ENCODE peak calls at places on chromosomes 11 and 22, in four cellular contexts. One of them, this sample, is unnamed.

GRCh38 chr22:43011079-43011478 is 3.9 kb downstream of the PACSIN2 start:
- DNase-seq in RWPE1: no peak
- DNase-seq in cardiac fibroblast: no peak
- DNase-seq in Caco-2: peak; percentile 81
- DNase-seq in this sample: no peak

GRCh38 chr11:126197277-126197939 is 14.0 kb downstream of the RPUSD4 start:
- DNase-seq in RWPE1: no peak
- DNase-seq in cardiac fibroblast: peak; percentile 55
- DNase-seq in Caco-2: no peak
- DNase-seq in this sample: peak; percentile 14

GRCh38 chr22:45248832-45249561 is 8.3 kb upstream of the KIAA0930 start:
- DNase-seq in RWPE1: no peak
- DNase-seq in cardiac fibroblast: no peak
- DNase-seq in Caco-2: no peak
- DNase-seq in this sample: no peak

GRCh38 chr11:61922539-61922938 is 5.2 kb upstream of the RAB3IL1 start:
- DNase-seq in RWPE1: no peak
- DNase-seq in cardiac fibroblast: peak; percentile 61
- DNase-seq in Caco-2: no peak
- DNase-seq in this sample: peak; percentile 47

GRCh38 chr22:46996595-46997310 is 234.3 kb downstream of the TBC1D22A start:
- DNase-seq in RWPE1: no peak
- DNase-seq in cardiac fibroblast: peak; percentile 4
- DNase-seq in Caco-2: peak; percentile 35
- DNase-seq in this sample: peak; percentile 3

GRCh38 chr22:38569972-38570840 is at the start of gene DMC1:
- DNase-seq in RWPE1: peak; percentile 96
- DNase-seq in cardiac fibroblast: peak; percentile 78
- DNase-seq in Caco-2: peak; percentile 92
- DNase-seq in this sample: peak; percentile 53

GRCh38 chr11:17479284-17480214 is 2.9 kb upstream of the ABCC8 start:
- DNase-seq in RWPE1: peak; percentile 36
- DNase-seq in cardiac fibroblast: peak; percentile 15
- DNase-seq in Caco-2: peak; percentile 67
- DNase-seq in this sample: no peak

GRCh38 chr22:23207786-23208325 is 27.5 kb downstream of the BCR start:
- DNase-seq in RWPE1: no peak
- DNase-seq in cardiac fibroblast: no peak
- DNase-seq in Caco-2: no peak
- DNase-seq in this sample: no peak

GRCh38 chr11:7204778-7205177 is 46.9 kb upstream of the SYT9 start:
- DNase-seq in RWPE1: no peak
- DNase-seq in cardiac fibroblast: peak; percentile 81
- DNase-seq in Caco-2: no peak
- DNase-seq in this sample: no peak

GRCh38 chr11:7892751-7893356 is 38.2 kb downstream of the OR10A6 start:
- DNase-seq in RWPE1: peak; percentile 71
- DNase-seq in cardiac fibroblast: peak; percentile 82
- DNase-seq in Caco-2: peak; percentile 50
- DNase-seq in this sample: peak; percentile 74

GRCh38 chr22:32177221-32177765 is 18.2 kb upstream of the C22orf42 start:
- DNase-seq in RWPE1: no peak
- DNase-seq in cardiac fibroblast: no peak
- DNase-seq in Caco-2: no peak
- DNase-seq in this sample: no peak

GRCh38 chr11:18394928-18395734 is 768 bp downstream of the LDHA start:
- DNase-seq in RWPE1: peak; percentile 25
- DNase-seq in cardiac fibroblast: no peak
- DNase-seq in Caco-2: peak; percentile 20
- DNase-seq in this sample: no peak

GRCh38 chr11:47393163-47394049 is 15.0 kb upstream of the SLC39A13 start:
- DNase-seq in RWPE1: no peak
- DNase-seq in cardiac fibroblast: peak; percentile 64
- DNase-seq in Caco-2: no peak
- DNase-seq in this sample: peak; percentile 39

GRCh38 chr11:105553015-105553414 is 56.9 kb upstream of the GRIA4 start:
- DNase-seq in RWPE1: no peak
- DNase-seq in cardiac fibroblast: peak; percentile 16
- DNase-seq in Caco-2: peak; percentile 57
- DNase-seq in this sample: no peak

GRCh38 chr11:85712953-85713352 is 27.0 kb upstream of the CCDC89 start:
- DNase-seq in RWPE1: no peak
- DNase-seq in cardiac fibroblast: no peak
- DNase-seq in Caco-2: no peak
- DNase-seq in this sample: peak; percentile 19

GRCh38 chr22:39212721-39213376 is 31.9 kb downstream of the PDGFB start:
- DNase-seq in RWPE1: peak; percentile 64
- DNase-seq in cardiac fibroblast: peak; percentile 64
- DNase-seq in Caco-2: peak; percentile 73
- DNase-seq in this sample: peak; percentile 37

GRCh38 chr11:5225480-5225871 is 1.4 kb downstream of the HBB start:
- DNase-seq in RWPE1: no peak
- DNase-seq in cardiac fibroblast: no peak
- DNase-seq in Caco-2: no peak
- DNase-seq in this sample: no peak

GRCh38 chr22:26846645-26847044 is 189.3 kb downstream of the MIAT start:
- DNase-seq in RWPE1: no peak
- DNase-seq in cardiac fibroblast: peak; percentile 14
- DNase-seq in Caco-2: no peak
- DNase-seq in this sample: no peak

GRCh38 chr11:93791493-93791892 is 7.4 kb downstream of the MED17 start:
- DNase-seq in RWPE1: no peak
- DNase-seq in cardiac fibroblast: peak; percentile 65
- DNase-seq in Caco-2: no peak
- DNase-seq in this sample: no peak

GRCh38 chr11:78054971-78055370 is 8.7 kb upstream of the THRSP start:
- DNase-seq in RWPE1: no peak
- DNase-seq in cardiac fibroblast: no peak
- DNase-seq in Caco-2: no peak
- DNase-seq in this sample: no peak

GRCh38 chr11:72972541-72973128 is 158.4 kb downstream of the ATG16L2 start:
- DNase-seq in RWPE1: no peak
- DNase-seq in cardiac fibroblast: peak; percentile 66
- DNase-seq in Caco-2: no peak
- DNase-seq in this sample: peak; percentile 10

GRCh38 chr11:102139081-102139498 is 28.8 kb downstream of the YAP1 start:
- DNase-seq in RWPE1: peak; percentile 60
- DNase-seq in cardiac fibroblast: peak; percentile 88
- DNase-seq in Caco-2: no peak
- DNase-seq in this sample: peak; percentile 81

GRCh38 chr11:73359930-73360742 is 16.1 kb upstream of the RELT start:
- DNase-seq in RWPE1: peak; percentile 30
- DNase-seq in cardiac fibroblast: peak; percentile 47
- DNase-seq in Caco-2: peak; percentile 86
- DNase-seq in this sample: no peak

GRCh38 chr22:22710719-22711531 is 66.5 kb downstream of the GGTLC2 start:
- DNase-seq in RWPE1: peak; percentile 30
- DNase-seq in cardiac fibroblast: peak; percentile 82
- DNase-seq in Caco-2: peak; percentile 77
- DNase-seq in this sample: no peak

GRCh38 chr22:35835998-35836691 is 118.5 kb downstream of the APOL5 start:
- DNase-seq in RWPE1: peak; percentile 75
- DNase-seq in cardiac fibroblast: peak; percentile 85
- DNase-seq in Caco-2: peak; percentile 66
- DNase-seq in this sample: peak; percentile 81

GRCh38 chr22:31496735-31497146 is 405 bp downstream of the SFI1 start:
- DNase-seq in RWPE1: no peak
- DNase-seq in cardiac fibroblast: peak; percentile 22
- DNase-seq in Caco-2: no peak
- DNase-seq in this sample: no peak

GRCh38 chr22:46424496-46424895 is 89.0 kb downstream of the TRMU start:
- DNase-seq in RWPE1: no peak
- DNase-seq in cardiac fibroblast: no peak
- DNase-seq in Caco-2: no peak
- DNase-seq in this sample: no peak

GRCh38 chr22:20319041-20319744 is 667 bp downstream of the DGCR6L start:
- DNase-seq in RWPE1: no peak
- DNase-seq in cardiac fibroblast: peak; percentile 37
- DNase-seq in Caco-2: no peak
- DNase-seq in this sample: no peak

GRCh38 chr11:2099523-2100316 is 39.5 kb downstream of the IGF2 start:
- DNase-seq in RWPE1: peak; percentile 86
- DNase-seq in cardiac fibroblast: no peak
- DNase-seq in Caco-2: no peak
- DNase-seq in this sample: no peak

GRCh38 chr11:121389651-121390050 is 62.5 kb upstream of the SORL1 start:
- DNase-seq in RWPE1: no peak
- DNase-seq in cardiac fibroblast: no peak
- DNase-seq in Caco-2: no peak
- DNase-seq in this sample: no peak

GRCh38 chr22:41976961-41977566 is 7.8 kb downstream of the SEPTIN3 start:
- DNase-seq in RWPE1: no peak
- DNase-seq in cardiac fibroblast: no peak
- DNase-seq in Caco-2: no peak
- DNase-seq in this sample: no peak

DNA sequence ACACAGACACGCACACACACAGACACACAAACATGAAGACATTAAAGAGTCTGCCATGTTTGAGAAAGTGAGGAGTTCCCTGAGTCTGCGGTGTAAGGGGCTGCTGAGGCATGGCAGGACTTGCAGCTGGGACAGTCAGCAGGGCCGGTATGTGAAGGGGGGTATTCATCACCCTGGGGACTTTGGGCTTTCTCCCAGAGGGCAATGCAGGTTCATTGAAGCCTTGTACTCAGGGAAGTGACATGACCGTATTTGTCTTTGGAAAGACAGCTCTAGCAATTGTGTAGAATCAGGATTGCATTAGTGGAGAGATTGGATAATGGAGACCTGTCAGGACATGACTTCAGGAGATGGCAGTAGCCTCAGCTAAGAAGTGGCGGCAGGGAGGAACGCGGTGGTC is 9.4 kb upstream of the ADAMTS8 start:
- DNase-seq in RWPE1: no peak
- DNase-seq in cardiac fibroblast: no peak
- DNase-seq in Caco-2: no peak
- DNase-seq in this sample: no peak
- TF ChIP-seq CTCF in RWPE1: no peak
- TF ChIP-seq CTCF in cardiac fibroblast: no peak
- TF ChIP-seq CTCF in Caco-2: no peak
- TF ChIP-seq CTCF in this sample: no peak

DNA sequence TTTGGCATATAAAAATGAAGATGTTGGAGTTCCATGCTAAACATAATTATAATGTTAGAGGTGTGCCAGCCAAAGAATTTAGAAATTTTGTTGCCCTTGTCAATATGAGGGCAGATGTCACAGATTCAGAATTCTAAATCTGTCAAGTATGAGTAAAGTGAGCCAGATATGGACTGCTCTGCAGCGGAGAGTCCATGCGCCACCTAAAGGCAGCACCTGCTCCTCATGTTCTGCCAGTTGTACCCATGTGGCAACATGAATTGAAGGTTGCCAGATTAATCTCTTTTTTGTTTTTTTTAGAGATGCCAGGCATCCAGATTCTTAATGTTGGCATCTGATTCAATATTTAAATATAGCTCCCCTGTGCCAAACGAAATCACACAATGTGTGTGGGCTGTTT is 678.6 kb upstream of the ANO5 start:
- DNase-seq in RWPE1: no peak
- DNase-seq in cardiac fibroblast: no peak
- DNase-seq in Caco-2: peak; percentile 6
- DNase-seq in this sample: no peak
- TF ChIP-seq CTCF in RWPE1: peak; percentile 17
- TF ChIP-seq CTCF in cardiac fibroblast: no peak
- TF ChIP-seq CTCF in Caco-2: peak; percentile 54
- TF ChIP-seq CTCF in this sample: no peak

GRCh38 chr11:46291441-46292143 is 14.1 kb downstream of the CREB3L1 start:
- DNase-seq in RWPE1: no peak
- DNase-seq in cardiac fibroblast: peak; percentile 88
- DNase-seq in Caco-2: no peak
- DNase-seq in this sample: peak; percentile 74
- TF ChIP-seq CTCF in RWPE1: no peak
- TF ChIP-seq CTCF in cardiac fibroblast: no peak
- TF ChIP-seq CTCF in Caco-2: no peak
- TF ChIP-seq CTCF in this sample: no peak

DNA sequence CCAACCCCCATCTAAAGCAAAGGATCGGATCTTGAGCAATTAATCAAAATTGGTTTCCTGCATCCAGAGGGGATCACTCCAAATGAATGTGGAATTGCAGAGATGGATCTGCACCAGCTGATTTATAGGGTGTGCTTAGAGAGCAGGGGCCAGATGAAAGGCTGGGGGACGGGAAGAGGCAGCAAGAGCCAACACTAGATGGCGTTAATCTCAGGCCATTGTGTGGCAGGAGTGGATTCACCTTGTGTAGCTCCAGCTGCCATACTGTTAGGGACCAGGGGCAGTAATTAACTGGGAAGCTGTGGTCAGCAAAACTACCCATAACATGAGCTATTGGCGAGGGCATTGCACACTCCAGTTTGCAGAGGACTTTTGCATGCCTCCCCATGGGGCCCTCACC is 35.6 kb downstream of the SERPINH1 start:
- DNase-seq in RWPE1: no peak
- DNase-seq in cardiac fibroblast: peak; percentile 43
- DNase-seq in Caco-2: peak; percentile 76
- DNase-seq in this sample: no peak
- TF ChIP-seq CTCF in RWPE1: peak; percentile 42
- TF ChIP-seq CTCF in cardiac fibroblast: peak; percentile 76
- TF ChIP-seq CTCF in Caco-2: peak; percentile 90
- TF ChIP-seq CTCF in this sample: peak; percentile 79